ENCODE peak calls at places on chromosomes 12 and 14, in five cellular contexts. Z, Q, W, L and O are unnamed samples.

GRCh38 chr14:89920041-89920440 is 34.5 kb downstream of the EFCAB11 start:
- DNase-seq in L (no peak), Q (no peak), W (no peak), Z (peak), O (no peak)

GRCh38 chr12:2691001-2691339 is 103.8 kb upstream of the FKBP4 start:
- DNase-seq in Z (peak), L (no peak), Q (no peak), W (peak), O (peak)

GRCh38 chr14:103539056-103539825 is 10.2 kb downstream of the TRMT61A start:
- DNase-seq in W (no peak), Z (no peak), L (no peak), Q (no peak), O (no peak)

GRCh38 chr14:64569108-64570045 is 19.6 kb downstream of the PPP1R36 start:
- DNase-seq in Z (peak), W (no peak), Q (peak), L (no peak), O (peak)

GRCh38 chr12:132271755-132272092 is 57.7 kb downstream of the GALNT9 start:
- DNase-seq in Q (no peak), L (no peak), Z (no peak), W (no peak), O (no peak)

GRCh38 chr12:52019123-52019770 is 12.5 kb downstream of the TAMALIN start:
- DNase-seq in Z (no peak), W (no peak), Q (no peak), L (no peak), O (no peak)

GRCh38 chr14:48086516-48086915 is 411.1 kb upstream of the MDGA2 start:
- DNase-seq in Z (no peak), L (peak), Q (no peak), W (no peak), O (no peak)

GRCh38 chr12:132485619-132486018 is 4.3 kb upstream of the FBRSL1 start:
- DNase-seq in Z (no peak), L (no peak), W (no peak), Q (no peak), O (no peak)

GRCh38 chr12:52347546-52348510 is 19.5 kb downstream of the KRT85 start:
- DNase-seq in W (no peak), L (no peak), Z (no peak), Q (no peak), O (no peak)

GRCh38 chr14:94839346-94839745 is 69.4 kb upstream of the GSC start:
- DNase-seq in W (no peak), Q (no peak), L (no peak), Z (no peak), O (no peak)

GRCh38 chr14:105855246-105855892 is 329.0 kb downstream of the TMEM121 start:
- DNase-seq in Q (peak), L (no peak), W (no peak), Z (no peak), O (no peak)

GRCh38 chr12:25315388-25315787 is 64.7 kb upstream of the KRAS start:
- DNase-seq in W (no peak), Q (no peak), Z (no peak), L (no peak), O (no peak)